ENCODE peak calls at places on chromosomes 2 and 18, in five cellular contexts. N, C, M, F and G are unnamed samples.

GRCh38 chr2:48315847-48316194 is 214.1 kb upstream of the STON1 start:
- DNase-seq in N (peak), C (peak), M (peak), F (peak), G (no peak)

GRCh38 chr2:164205347-164205746 is 415.9 kb downstream of the GRB14 start:
- DNase-seq in N (no peak), C (no peak), M (no peak), F (peak), G (peak)

GRCh38 chr2:217934321-217935131 is 68.3 kb downstream of the TNS1 start:
- DNase-seq in N (no peak), C (no peak), M (no peak), F (peak), G (no peak)

GRCh38 chr2:145066795-145067194 is 546.9 kb upstream of the ZEB2 start:
- DNase-seq in N (no peak), C (no peak), M (no peak), F (no peak), G (peak)

GRCh38 chr2:62304429-62305417 is 108.8 kb downstream of the B3GNT2 start:
- DNase-seq in N (no peak), C (no peak), M (peak), F (no peak), G (no peak)

GRCh38 chr2:19525313-19525712 is 166.9 kb upstream of the OSR1 start:
- DNase-seq in N (no peak), C (no peak), M (no peak), F (no peak), G (no peak)

GRCh38 chr2:85792783-85793441 is 39.1 kb downstream of the ATOH8 start:
- DNase-seq in N (no peak), C (no peak), M (no peak), F (peak), G (no peak)

GRCh38 chr2:40197121-40197520 is 254.8 kb downstream of the SLC8A1 start:
- DNase-seq in N (no peak), C (peak), M (no peak), F (no peak), G (no peak)

GRCh38 chr18:49490246-49490762 is 3.3 kb upstream of the C18orf32 start:
- DNase-seq in N (no peak), C (no peak), M (no peak), F (no peak), G (no peak)

GRCh38 chr2:39632871-39633270 is 32.8 kb upstream of the TMEM178A start:
- DNase-seq in N (no peak), C (no peak), M (no peak), F (no peak), G (no peak)

GRCh38 chr2:190840572-190841172 is 39.9 kb upstream of the GLS start:
- DNase-seq in N (no peak), C (no peak), M (no peak), F (no peak), G (no peak)